ENCODE peak calls at places on chromosome 4, in eight cellular contexts. D is heart right ventricle, X is left lung, R is brain microvascular endothelial cell, A is cardiac muscle cell, E is left ventricle myocardium inferior, K is bronchial epithelial cell, T is Panc1. S is an unnamed sample.
A peak's percentile ranks its signal among the peaks of the same experiment; 100 is the strongest.

GRCh38 chr4:101019941-101020401 is 327.4 kb downstream of the PPP3CA start:
- DNase-seq in D (no peak), X (no peak), R (no peak), A (no peak), E (no peak), K (peak; percentile 85), T (no peak), S (no peak)

GRCh38 chr4:137960371-137961050 is 281.6 kb downstream of the SLC7A11 start:
- DNase-seq in D (no peak), X (no peak), R (peak; percentile 53), A (no peak), E (no peak), K (peak; percentile 89), T (no peak), S (no peak)

GRCh38 chr4:3497554-3498389 is 34.5 kb downstream of the LRPAP1 start:
- DNase-seq in D (no peak), X (no peak), R (no peak), A (no peak), E (no peak), K (no peak), T (no peak), S (no peak)

GRCh38 chr4:79253930-79254329 is 71.9 kb downstream of the NAA11 start:
- DNase-seq in D (no peak), X (no peak), R (no peak), A (no peak), E (no peak), K (no peak), T (no peak), S (no peak)

GRCh38 chr4:88286897-88287296 is 2.5 kb upstream of the PPM1K start:
- DNase-seq in D (no peak), X (no peak), R (no peak), A (peak; percentile 6), E (no peak), K (no peak), T (no peak), S (no peak)

GRCh38 chr4:37516057-37516775 is 170.0 kb downstream of the RELL1 start:
- DNase-seq in D (no peak), X (no peak), R (no peak), A (no peak), E (no peak), K (no peak), T (no peak), S (no peak)

GRCh38 chr4:63370997-63371396 is 1038.3 kb downstream of the TECRL start:
- DNase-seq in D (no peak), X (no peak), R (no peak), A (no peak), E (no peak), K (no peak), T (no peak), S (no peak)

GRCh38 chr4:126563389-126563788 is 1069.4 kb upstream of the INTU start:
- DNase-seq in D (no peak), X (peak; percentile 31), R (no peak), A (no peak), E (no peak), K (no peak), T (no peak), S (no peak)

GRCh38 chr4:153004106-153004881 is 68.2 kb downstream of the FHDC1 start:
- DNase-seq in D (no peak), X (peak; percentile 49), R (no peak), A (no peak), E (no peak), K (no peak), T (no peak), S (no peak)

GRCh38 chr4:156999175-156999517 is 27.5 kb upstream of the PDGFC start:
- DNase-seq in D (peak; percentile 58), X (no peak), R (peak; percentile 99), A (peak; percentile 58), E (no peak), K (peak; percentile 97), T (peak; percentile 87), S (peak; percentile 71)

GRCh38 chr4:109302366-109303140 is at the start of gene COL25A1:
- DNase-seq in D (peak; percentile 53), X (peak; percentile 77), R (peak; percentile 24), A (peak; percentile 97), E (peak; percentile 51), K (peak; percentile 12), T (no peak), S (peak; percentile 26)
- H3K4me3 ChIP-seq in D (peak within 1 kb of the TSS; percentile 65), X (peak within 1 kb of the TSS; percentile 45), R (peak within 1 kb of the TSS; percentile 62), A (peak within 1 kb of the TSS; percentile 56), E (peak within 1 kb of the TSS; percentile 76), K (peak within 1 kb of the TSS; percentile 22), T (no peak within 1 kb of the TSS), S (peak within 1 kb of the TSS; percentile 25)

GRCh38 chr4:2494992-2495391 is 26.1 kb downstream of the RNF4 start:
- DNase-seq in D (peak; percentile 15), X (no peak), R (no peak), A (no peak), E (no peak), K (no peak), T (no peak), S (no peak)
- H3K36me3 ChIP-seq in D (peaks cover 31% of the 10 kb centered on the region), X (no peaks in the 10 kb centered on the region), R (peaks cover 50% of the 10 kb centered on the region), A (peaks cover 53% of the 10 kb centered on the region), E (peaks cover 68% of the 10 kb centered on the region), K (peaks cover 18% of the 10 kb centered on the region), T (peaks cover 4% of the 10 kb centered on the region), S (peaks cover 49% of the 10 kb centered on the region)

GRCh38 chr4:48907706-48908477 is 1.3 kb upstream of the OCIAD2 start:
- DNase-seq in D (no peak), X (no peak), R (no peak), A (no peak), E (no peak), K (peak; percentile 29), T (no peak), S (peak; percentile 6)
- H3K4me3 ChIP-seq in D (no peak overlapping the region), X (no peak overlapping the region), R (no peak overlapping the region), A (no peak overlapping the region), E (no peak overlapping the region), K (no peak overlapping the region), T (no peak overlapping the region), S (no peak overlapping the region)

DNA sequence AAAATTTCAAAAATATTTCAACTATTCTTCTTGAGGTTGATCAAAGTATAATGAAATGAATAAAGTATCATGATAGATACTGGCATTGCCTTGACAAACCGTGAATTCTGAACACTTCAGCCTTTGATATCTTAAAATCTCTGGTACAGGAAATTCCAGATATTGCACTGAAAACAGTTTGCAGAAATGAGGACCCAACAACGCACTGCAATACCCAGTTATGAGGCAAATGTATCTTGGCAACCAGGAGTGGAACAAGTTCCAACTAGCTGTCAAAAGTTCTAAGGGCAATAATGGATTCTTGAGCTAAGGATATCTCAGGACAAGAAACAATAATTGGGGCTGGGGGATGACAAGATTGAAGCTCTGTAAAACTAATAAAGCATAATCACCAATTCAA is 38.2 kb downstream of the EIF4E start:
- DNase-seq in D (no peak), X (no peak), R (no peak), A (no peak), E (no peak), K (peak; percentile 55), T (no peak), S (no peak)
- H3K36me3 ChIP-seq in D (peaks cover 16% of the 10 kb centered on the region), X (peaks cover 4% of the 10 kb centered on the region), R (peaks cover 36% of the 10 kb centered on the region), A (peaks cover 34% of the 10 kb centered on the region), E (peaks cover 59% of the 10 kb centered on the region), K (peaks cover 1% of the 10 kb centered on the region), T (peaks cover 27% of the 10 kb centered on the region), S (peaks cover 70% of the 10 kb centered on the region)

DNA sequence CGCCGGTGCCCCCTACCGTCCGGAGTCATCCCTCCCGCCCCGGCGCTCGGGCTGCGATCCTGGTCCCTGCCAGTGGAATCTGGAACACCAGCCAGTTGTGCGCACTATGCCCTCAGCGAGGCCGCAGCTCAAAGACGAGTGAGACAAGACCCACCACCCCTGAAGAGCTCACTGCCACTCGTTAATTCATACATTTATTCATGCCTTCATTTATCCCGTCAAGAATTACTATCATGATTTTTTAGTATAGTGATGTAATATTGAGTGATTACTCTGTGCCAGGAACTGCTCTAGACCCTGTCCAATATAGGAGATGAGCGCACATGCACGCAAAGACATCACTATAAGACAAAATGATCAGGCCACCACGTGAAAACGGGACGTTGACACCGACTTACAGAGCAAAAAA is 252 bp upstream of the PPA2 start:
- DNase-seq in D (peak; percentile 83), X (peak; percentile 98), R (peak; percentile 81), A (no peak), E (peak; percentile 89), K (peak; percentile 65), T (no peak), S (peak; percentile 79)
- H3K4me3 ChIP-seq in D (no peak overlapping the region), X (peak overlapping the region; percentile 83), R (peak overlapping the region; percentile 92), A (peak overlapping the region; percentile 66), E (peak overlapping the region; percentile 98), K (peak overlapping the region; percentile 96), T (peak overlapping the region; percentile 79), S (peak overlapping the region; percentile 91)

GRCh38 chr4:5686338-5686737 is 22.0 kb downstream of the EVC2 start:
- DNase-seq in D (no peak), X (no peak), R (no peak), A (no peak), E (no peak), K (no peak), T (no peak), S (no peak)
- H3K36me3 ChIP-seq in D (no peaks in the 10 kb centered on the region), X (no peaks in the 10 kb centered on the region), R (peaks cover 54% of the 10 kb centered on the region), A (peaks cover 8% of the 10 kb centered on the region), E (peaks cover 30% of the 10 kb centered on the region), K (peaks cover 21% of the 10 kb centered on the region), T (no peaks in the 10 kb centered on the region), S (no peaks in the 10 kb centered on the region)

GRCh38 chr4:1170805-1171305 is 1.5 kb downstream of the SPON2 start:
- DNase-seq in D (no peak), X (no peak), R (no peak), A (no peak), E (no peak), K (no peak), T (no peak), S (no peak)
- H3K4me3 ChIP-seq in D (no peak overlapping the region), X (peak overlapping the region; percentile 31), R (peak overlapping the region; percentile 47), A (peak overlapping the region; percentile 0), E (peak overlapping the region; percentile 65), K (no peak overlapping the region), T (no peak overlapping the region), S (no peak overlapping the region)

DNA sequence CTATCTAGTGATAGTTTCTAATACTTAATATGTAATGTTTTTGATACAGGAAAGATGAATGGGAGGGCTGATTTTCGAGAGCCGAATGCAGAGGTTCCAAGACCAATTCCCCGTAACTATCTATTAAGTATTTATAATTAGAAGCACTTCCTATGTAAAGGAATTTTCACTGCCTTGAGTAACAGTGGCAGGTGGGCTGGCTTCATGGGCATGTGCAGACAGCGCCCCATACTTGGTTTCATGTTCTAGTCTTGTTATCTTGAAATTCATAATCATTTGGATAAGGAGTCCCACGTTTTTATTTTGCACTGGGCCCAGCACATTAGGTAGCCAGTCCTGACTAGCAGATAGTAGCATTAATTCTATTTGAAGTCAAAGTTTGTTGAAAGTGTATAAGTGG is 1.7 kb downstream of the OCIAD1 start:
- DNase-seq in D (no peak), X (no peak), R (no peak), A (peak; percentile 22), E (no peak), K (peak; percentile 33), T (no peak), S (no peak)
- H3K36me3 ChIP-seq in D (peaks cover 26% of the 10 kb centered on the region), X (peaks cover 4% of the 10 kb centered on the region), R (peaks cover 18% of the 10 kb centered on the region), A (peaks cover 29% of the 10 kb centered on the region), E (peaks cover 43% of the 10 kb centered on the region), K (peaks cover 3% of the 10 kb centered on the region), T (peaks cover 14% of the 10 kb centered on the region), S (peaks cover 33% of the 10 kb centered on the region)

DNA sequence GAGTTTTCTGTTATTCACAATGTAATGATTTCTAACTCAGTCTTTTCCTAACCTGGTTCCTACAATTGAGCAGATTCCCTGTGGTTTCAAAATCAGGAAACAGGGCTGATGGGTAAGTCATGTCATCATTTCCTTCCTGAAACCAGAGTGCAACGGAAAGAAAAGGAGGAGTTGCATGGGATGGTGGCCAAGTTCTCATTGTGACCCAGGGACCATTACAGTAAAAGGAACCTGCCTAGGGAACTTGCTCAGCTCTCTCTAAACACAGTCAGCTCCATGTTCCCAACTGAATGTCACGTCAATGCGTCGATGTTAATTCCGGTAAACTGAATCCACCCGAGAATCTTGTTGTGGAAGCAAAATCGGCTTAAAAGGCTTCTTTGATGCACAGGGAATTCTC is 51.2 kb downstream of the LGI2 start:
- DNase-seq in D (peak; percentile 88), X (no peak), R (no peak), A (no peak), E (peak; percentile 35), K (peak; percentile 4), T (no peak), S (no peak)
- H3K4me3 ChIP-seq in D (no peak overlapping the region), X (peak overlapping the region; percentile 17), R (no peak overlapping the region), A (no peak overlapping the region), E (peak overlapping the region; percentile 48), K (no peak overlapping the region), T (peak overlapping the region; percentile 38), S (no peak overlapping the region)